ENCODE peak calls at places on chromosomes 2 and 18, in nine cellular contexts. D is Peyer's patch; C is mucosa of descending colon; Z is AG09309; Q is GM20000; E is bronchial epithelial cell; A is CD4-positive, alpha-beta T cell; T is fibroblast of the aortic adventitia; L is GM13977. O is an unnamed sample.

GRCh38 chr2:64857581-64858471 is 131.4 kb upstream of the SLC1A4 start:
- DNase-seq in T (peak), E (no peak), C (no peak), A (no peak), Q (no peak), L (no peak), D (no peak), Z (peak), O (no peak)

GRCh38 chr18:47718646-47719045 is 211.8 kb downstream of the SMAD2 start:
- DNase-seq in Q (no peak), L (no peak), E (no peak), D (peak), T (no peak), Z (no peak), C (no peak), A (no peak), O (no peak)

GRCh38 chr2:108577099-108577498 is 42.8 kb downstream of the LIMS1 start:
- DNase-seq in C (no peak), L (no peak), Q (no peak), D (no peak), T (no peak), Z (no peak), A (no peak), E (no peak), O (no peak)

GRCh38 chr2:199228887-199229819 is 228.6 kb downstream of the SATB2 start:
- DNase-seq in L (peak), Q (no peak), T (peak), D (no peak), A (no peak), Z (peak), E (peak), C (no peak), O (no peak)

GRCh38 chr2:23712756-23713151 is 214.2 kb downstream of the ATAD2B start:
- DNase-seq in A (no peak), Q (no peak), E (no peak), D (no peak), T (no peak), L (no peak), Z (no peak), C (no peak), O (no peak)

GRCh38 chr2:231795525-231796327 is 9.5 kb downstream of the COPS7B start:
- DNase-seq in D (peak), L (no peak), T (peak), C (no peak), Z (no peak), Q (no peak), A (no peak), E (peak), O (no peak)

GRCh38 chr2:168545439-168546082 is 89.5 kb downstream of the CERS6 start:
- DNase-seq in D (no peak), Q (no peak), C (no peak), T (peak), L (no peak), E (peak), Z (peak), A (no peak), O (no peak)

GRCh38 chr2:221518937-221519635 is 53.0 kb downstream of the EPHA4 start:
- DNase-seq in D (no peak), Z (no peak), E (no peak), T (peak), Q (no peak), C (no peak), L (no peak), A (no peak), O (no peak)

GRCh38 chr2:24672589-24672988 is 120.6 kb downstream of the PTRHD1 start:
- DNase-seq in L (no peak), D (no peak), A (no peak), C (no peak), Q (no peak), T (no peak), E (no peak), Z (no peak), O (no peak)

GRCh38 chr2:235024191-235024611 is 72.4 kb downstream of the SH3BP4 start:
- DNase-seq in L (no peak), E (no peak), D (no peak), C (no peak), A (no peak), Z (peak), Q (no peak), T (no peak), O (no peak)

GRCh38 chr2:206198677-206199076 is 39.0 kb downstream of the EEF1B2 start:
- DNase-seq in D (no peak), Z (peak), T (peak), L (no peak), C (no peak), A (no peak), Q (no peak), E (peak), O (no peak)

GRCh38 chr2:96102596-96103387 is 13.6 kb downstream of the ADRA2B start:
- DNase-seq in T (no peak), Z (no peak), Q (no peak), D (peak), A (no peak), L (no peak), C (no peak), E (no peak), O (peak)

GRCh38 chr2:191508738-191509137 is 169.2 kb upstream of the NABP1 start:
- DNase-seq in C (no peak), D (no peak), T (no peak), L (no peak), Q (no peak), E (no peak), A (no peak), Z (no peak), O (no peak)

GRCh38 chr2:170054996-170055395 is 123.0 kb upstream of the MYO3B start:
- DNase-seq in L (no peak), E (no peak), T (no peak), C (no peak), Z (no peak), A (no peak), D (no peak), Q (no peak), O (no peak)

GRCh38 chr2:165618806-165619205 is 149.3 kb downstream of the CSRNP3 start:
- DNase-seq in T (no peak), Q (no peak), E (no peak), Z (no peak), C (no peak), D (no peak), L (no peak), A (no peak), O (no peak)

GRCh38 chr2:34251578-34251977 is 652.5 kb upstream of the FAM98A start:
- DNase-seq in E (no peak), L (no peak), D (no peak), Q (no peak), T (no peak), A (no peak), C (no peak), Z (no peak), O (no peak)

GRCh38 chr2:96788393-96789244 is 27.4 kb upstream of the CNNM3 start:
- DNase-seq in L (no peak), A (no peak), E (no peak), C (peak), T (peak), Q (no peak), D (peak), Z (no peak), O (no peak)

GRCh38 chr2:234974501-234975385 is 22.9 kb downstream of the SH3BP4 start:
- DNase-seq in C (no peak), T (peak), L (no peak), A (no peak), D (no peak), Q (no peak), E (no peak), Z (no peak), O (no peak)

GRCh38 chr18:13381907-13382682 is 163.5 kb downstream of the LDLRAD4 start:
- DNase-seq in Q (peak), T (peak), A (peak), C (peak), Z (peak), E (peak), D (peak), L (peak), O (peak)

DNA sequence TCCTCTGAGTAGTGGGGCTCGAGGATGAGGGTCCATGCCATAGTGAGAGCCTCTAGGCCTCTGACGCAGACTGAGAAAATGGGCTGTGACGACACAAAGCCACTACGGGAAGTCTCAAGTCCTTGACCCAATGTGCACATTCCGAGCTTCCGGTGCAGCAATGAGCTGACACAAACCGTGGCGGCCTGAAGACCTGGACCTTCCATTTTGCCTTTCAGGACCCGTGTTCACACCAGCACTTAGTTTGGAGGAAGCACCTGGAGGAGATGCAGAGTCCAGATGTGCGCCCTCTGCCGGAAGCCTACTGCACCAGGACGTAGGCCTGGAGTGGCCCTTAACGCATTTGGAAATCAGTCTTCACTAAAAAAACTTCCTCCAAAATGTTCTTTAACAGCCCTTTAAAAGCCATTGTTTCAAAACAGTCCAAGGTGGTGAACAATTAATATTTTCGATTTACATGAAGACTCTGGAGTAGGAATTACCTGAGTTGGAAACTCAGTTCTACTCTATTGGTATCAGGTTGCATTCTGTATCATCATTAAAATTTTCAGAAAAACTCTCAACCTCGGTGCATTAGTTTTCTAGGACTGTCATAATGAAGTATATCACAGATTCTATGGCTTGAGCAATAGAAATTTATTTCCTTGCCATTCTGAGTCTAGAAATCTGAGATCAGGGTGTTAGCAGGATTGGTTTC is 33.9 kb downstream of the BMP10 start:
- DNase-seq in T (peak), D (peak), C (peak), Q (peak), Z (no peak), E (peak), L (peak), A (peak), O (peak)
- TF ChIP-seq CTCF in T (peak), D (peak), C (peak), Q (peak), Z (peak), E (peak), L (peak), A (peak), O (peak)

GRCh38 chr2:30300456-30301221 is 69.3 kb downstream of the LBH start:
- DNase-seq in Z (no peak), Q (no peak), T (peak), C (no peak), E (no peak), L (no peak), D (no peak), A (no peak), O (no peak)
- TF ChIP-seq CTCF in Z (no peak), Q (no peak), T (no peak), C (no peak), E (no peak), L (no peak), D (no peak), A (no peak), O (no peak)

GRCh38 chr18:36067118-36067957 is at the start of gene RPRD1A:
- DNase-seq in L (peak), C (peak), D (peak), Q (peak), A (peak), T (peak), E (peak), Z (peak), O (peak)
- TF ChIP-seq CTCF in L (no peak), C (no peak), D (no peak), Q (no peak), A (no peak), T (no peak), E (no peak), Z (no peak), O (no peak)

DNA sequence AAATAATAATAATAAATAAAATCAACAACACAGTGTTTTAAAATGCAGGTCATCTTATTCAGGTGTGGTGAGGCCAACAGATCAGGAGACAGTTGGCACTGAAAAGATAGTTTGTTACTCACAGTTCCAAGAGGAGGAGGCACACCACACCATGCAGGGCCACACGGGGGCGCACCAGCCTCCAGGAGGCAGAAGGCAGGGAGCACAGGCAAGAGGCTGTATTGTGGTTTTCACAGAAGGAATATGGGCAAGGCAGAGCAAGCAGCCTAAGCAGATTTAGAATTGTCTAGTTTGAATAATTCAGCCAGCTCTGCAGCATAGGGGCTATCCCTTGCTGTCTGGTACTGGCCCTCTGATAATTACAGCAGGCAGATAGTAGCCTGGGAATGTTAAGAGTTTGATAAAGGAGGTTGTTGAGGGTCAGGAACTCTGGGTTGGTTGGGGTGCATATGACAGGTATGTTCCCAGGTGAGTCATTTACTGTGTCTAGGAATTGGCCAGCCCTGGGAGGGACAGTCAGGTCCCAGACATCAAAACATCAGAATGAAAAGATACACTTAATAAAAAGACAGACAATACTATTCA is 31.3 kb downstream of the KIAA2012 start:
- DNase-seq in Q (peak), C (no peak), A (no peak), D (peak), L (peak), T (peak), Z (no peak), E (peak), O (no peak)
- TF ChIP-seq CTCF in Q (peak), C (no peak), A (no peak), D (no peak), L (peak), T (peak), Z (peak), E (peak), O (no peak)

DNA sequence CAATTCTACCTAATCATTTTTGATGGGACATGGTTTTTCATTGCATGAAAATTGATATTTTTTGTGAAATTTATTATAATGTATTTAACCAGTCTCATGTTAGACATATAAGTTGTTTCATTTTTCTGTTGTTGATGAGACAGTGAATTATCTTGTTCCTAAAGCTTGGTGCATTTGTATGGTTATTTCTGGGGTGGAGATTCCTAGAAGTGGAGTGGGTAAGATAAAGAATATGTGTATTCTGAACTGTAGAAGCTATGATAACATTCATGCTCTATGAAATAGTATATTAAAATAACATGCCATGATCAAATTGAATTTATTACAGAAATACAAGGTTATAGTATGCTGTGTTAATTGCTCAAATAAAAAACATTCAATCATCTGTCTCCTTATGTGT is 69.2 kb downstream of the BOLA3 start:
- DNase-seq in Z (no peak), L (no peak), E (no peak), A (no peak), D (no peak), Q (no peak), C (no peak), T (no peak), O (no peak)
- TF ChIP-seq CTCF in Z (no peak), L (no peak), E (no peak), A (no peak), D (no peak), Q (no peak), C (no peak), T (no peak), O (no peak)

GRCh38 chr18:6120820-6121279 is 225.5 kb upstream of the TMEM200C start:
- DNase-seq in T (peak), Z (no peak), Q (no peak), L (no peak), C (no peak), E (no peak), D (no peak), A (no peak), O (no peak)
- TF ChIP-seq CTCF in T (no peak), Z (no peak), Q (no peak), L (no peak), C (no peak), E (no peak), D (no peak), A (no peak), O (no peak)

GRCh38 chr18:59091204-59091603 is 48.5 kb upstream of the SEC11C start:
- DNase-seq in D (no peak), T (no peak), A (no peak), L (no peak), C (no peak), E (no peak), Q (no peak), Z (no peak), O (no peak)

GRCh38 chr18:59093668-59094067 is 46.0 kb upstream of the SEC11C start:
- DNase-seq in A (no peak), E (no peak), C (no peak), T (no peak), D (no peak), L (no peak), Q (no peak), Z (no peak), O (no peak)

GRCh38 chr18:59094569-59094968 is 45.1 kb upstream of the SEC11C start:
- DNase-seq in C (no peak), Z (no peak), D (no peak), A (no peak), L (no peak), Q (no peak), T (no peak), E (no peak), O (no peak)

GRCh38 chr18:59101830-59102414 is 37.8 kb upstream of the SEC11C start:
- DNase-seq in C (no peak), L (no peak), D (no peak), Q (no peak), A (no peak), Z (no peak), T (no peak), E (no peak), O (no peak)

DNA sequence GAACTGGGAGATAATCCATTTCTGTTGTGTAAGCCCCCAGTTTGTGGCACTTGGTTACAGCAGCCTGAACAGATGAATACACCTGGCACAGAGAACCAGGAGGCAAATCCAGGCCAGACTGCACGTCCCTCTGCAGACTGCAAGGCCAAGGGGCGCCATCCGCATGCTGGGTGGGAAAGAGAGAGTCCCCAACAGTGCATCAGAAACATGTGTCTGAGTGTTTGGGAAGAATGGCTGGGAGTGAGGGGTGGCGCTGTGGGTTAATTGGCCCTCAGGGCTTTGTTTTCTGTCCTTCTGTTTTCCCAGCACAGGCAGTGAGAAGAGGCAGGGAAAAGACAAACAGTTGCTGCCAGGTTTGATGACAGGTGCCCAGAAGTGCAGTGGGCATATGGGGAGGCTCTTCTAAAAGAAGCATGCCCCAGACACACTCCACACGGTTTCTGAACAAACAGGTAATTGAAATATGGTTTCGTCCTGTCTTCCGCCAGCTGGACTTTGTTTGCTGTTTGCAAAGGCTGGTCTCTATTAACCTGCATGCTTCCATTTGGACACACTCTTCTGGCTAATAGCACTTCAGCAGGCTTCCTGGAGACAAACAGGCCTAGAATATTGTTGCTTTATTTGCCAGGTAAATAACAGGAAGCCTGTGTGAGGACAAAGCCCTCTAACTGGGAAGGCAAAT is 43.4 kb upstream of the SEC11C start:
- DNase-seq in A (no peak), Q (no peak), C (no peak), T (no peak), E (no peak), Z (no peak), D (no peak), L (no peak), O (no peak)
- TF ChIP-seq CTCF in A (no peak), Q (no peak), C (no peak), T (no peak), E (no peak), Z (no peak), D (no peak), L (no peak), O (no peak)

DNA sequence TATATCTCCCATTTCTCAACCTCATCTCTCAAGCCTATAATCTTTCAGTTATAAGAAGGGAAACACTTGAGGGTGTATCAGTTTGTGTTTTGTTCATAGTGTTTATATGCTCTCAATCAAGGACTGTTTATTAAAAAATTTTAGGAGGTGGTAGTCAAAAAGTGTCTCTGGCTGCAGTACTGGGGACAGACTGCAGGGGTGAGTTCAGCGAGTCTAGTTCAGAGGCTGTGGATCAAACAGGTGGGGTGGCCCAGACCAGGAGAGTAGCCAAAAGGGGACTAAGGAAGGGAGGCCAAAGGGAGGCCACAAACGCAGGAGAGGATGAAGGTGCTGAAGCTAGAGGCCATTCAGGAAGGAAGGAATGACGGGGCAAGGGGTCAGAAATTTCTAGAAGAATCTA is 136.3 kb downstream of the MSH2 start:
- DNase-seq in C (no peak), Q (no peak), T (no peak), E (no peak), Z (no peak), L (no peak), D (no peak), A (no peak), O (no peak)
- TF ChIP-seq CTCF in C (no peak), Q (no peak), T (peak), E (peak), Z (no peak), L (no peak), D (no peak), A (no peak), O (no peak)

O was measured in natural killer cell.